ENCODE peak calls at places on chromosome 5, in seven cellular contexts. E is HTR-8/SVneo, Y is choroid plexus epithelial cell, H is kidney glomerular epithelial cell, D is WTC11, P is epithelial cell of esophagus, B is neural crest cell. I is an unnamed sample.

GRCh38 chr5:10306114-10306513 is 1.6 kb downstream of the CMBL start:
- DNase-seq in H (no peak), D (no peak), Y (no peak), P (no peak), B (no peak), E (no peak), I (no peak)

GRCh38 chr5:176916337-176916736 is 17.2 kb upstream of the HK3 start:
- DNase-seq in D (no peak), H (no peak), P (no peak), B (no peak), Y (no peak), E (no peak), I (no peak)

GRCh38 chr5:176700239-176700847 is 53.1 kb downstream of the TSPAN17 start:
- DNase-seq in Y (peak), B (peak), H (no peak), E (peak), D (peak), P (peak), I (peak)

GRCh38 chr5:179285236-179285635 is 60.0 kb downstream of the ADAMTS2 start:
- DNase-seq in P (no peak), D (no peak), E (no peak), Y (no peak), B (no peak), H (no peak), I (no peak)

GRCh38 chr5:57174128-57174849 is 430 bp downstream of the GPBP1 start:
- DNase-seq in P (peak), E (no peak), D (no peak), H (no peak), B (peak), Y (peak), I (peak)

GRCh38 chr5:141477815-141478214 is 2.0 kb downstream of the PCDHGC3 start:
- DNase-seq in D (no peak), Y (peak), H (no peak), B (no peak), P (no peak), E (no peak), I (no peak)

GRCh38 chr5:141605523-141606277 is 13.1 kb downstream of the DIAPH1 start:
- DNase-seq in D (no peak), Y (peak), B (no peak), E (no peak), P (peak), H (no peak), I (no peak)

GRCh38 chr5:150651924-150652688 is 8.9 kb upstream of the MYOZ3 start:
- DNase-seq in E (no peak), P (no peak), Y (no peak), H (no peak), B (no peak), D (no peak), I (no peak)

GRCh38 chr5:77218263-77218662 is 7.8 kb downstream of the PDE8B start:
- DNase-seq in H (no peak), Y (peak), D (peak), E (no peak), B (no peak), P (peak), I (no peak)

GRCh38 chr5:178259623-178260536 is 27.3 kb upstream of the PHYKPL start:
- DNase-seq in E (no peak), H (no peak), P (no peak), D (no peak), B (no peak), Y (no peak), I (no peak)

GRCh38 chr5:61280205-61280604 is 51.9 kb upstream of the ZSWIM6 start:
- DNase-seq in Y (peak), H (peak), B (no peak), P (peak), D (no peak), E (no peak), I (no peak)

GRCh38 chr5:146079695-146080361 is 25.5 kb downstream of the PLAC8L1 start:
- DNase-seq in P (peak), H (no peak), E (no peak), Y (peak), B (no peak), D (no peak), I (no peak)

GRCh38 chr5:9924614-9925013 is 294.5 kb upstream of the TAS2R1 start:
- DNase-seq in B (no peak), E (peak), D (no peak), P (peak), Y (peak), H (peak), I (no peak)

GRCh38 chr5:120532835-120533234 is 68.7 kb downstream of the PRR16 start:
- DNase-seq in H (no peak), D (peak), P (no peak), Y (no peak), B (peak), E (no peak), I (no peak)

GRCh38 chr5:179342577-179342976 is 2.7 kb downstream of the ADAMTS2 start:
- DNase-seq in Y (peak), H (no peak), B (peak), D (peak), P (no peak), E (peak), I (no peak)

GRCh38 chr5:6540111-6540830 is 91.6 kb downstream of the UBE2QL1 start:
- DNase-seq in H (no peak), Y (peak), D (no peak), E (no peak), P (no peak), B (no peak), I (no peak)